ENCODE peak calls at places on chromosomes 3 and 15, in four cellular contexts. I is mesendoderm, U is neural progenitor cell, L is HCT116. P is an unnamed sample. For H3K36me3, the result is how much of the 10 kb centered on the place peaks cover.

GRCh38 chr3:39972508-39972907 is 163.1 kb downstream of the MYRIP start:
- DNase-seq in I (no peak), U (no peak), L (no peak), P (no peak)

GRCh38 chr15:56996746-56997470 is 78.5 kb downstream of the TCF12 start:
- DNase-seq in I (no peak), U (no peak), L (no peak), P (no peak)

GRCh38 chr3:197001106-197001971 is 28.3 kb downstream of the MELTF start:
- DNase-seq in I (no peak), U (no peak), L (no peak), P (no peak)

GRCh38 chr3:186176382-186176990 is 67.6 kb upstream of the ETV5 start:
- DNase-seq in I (no peak), U (no peak), L (no peak), P (no peak)

GRCh38 chr3:141815667-141816066 is 52.5 kb downstream of the GRK7 start:
- DNase-seq in I (no peak), U (no peak), L (no peak), P (no peak)

GRCh38 chr3:50550079-50550736 is 17.3 kb downstream of the C3orf18 start:
- DNase-seq in I (peak), U (peak), L (no peak), P (peak)

GRCh38 chr3:125165189-125165947 is 47.2 kb downstream of the SLC12A8 start:
- DNase-seq in I (peak), U (peak), L (no peak), P (no peak)

GRCh38 chr3:106908181-106908938 is 468.9 kb upstream of the CCDC54 start:
- DNase-seq in I (no peak), U (no peak), L (no peak), P (no peak)

GRCh38 chr3:8438507-8439079 is 63.0 kb upstream of the LMCD1 start:
- DNase-seq in I (no peak), U (no peak), L (no peak), P (no peak)

GRCh38 chr15:43939070-43939469 is 112.3 kb downstream of the WDR76 start:
- DNase-seq in I (no peak), U (no peak), L (peak), P (peak)

GRCh38 chr3:69439683-69440270 is 53.9 kb upstream of the FRMD4B start:
- DNase-seq in I (no peak), U (no peak), L (peak), P (no peak)

GRCh38 chr15:39132071-39132470 is 448.8 kb upstream of the THBS1 start:
- DNase-seq in I (no peak), U (no peak), L (no peak), P (no peak)

GRCh38 chr3:194577985-194578905 is 55.0 kb downstream of the TMEM44 start:
- DNase-seq in I (peak), U (no peak), L (peak), P (no peak)

GRCh38 chr15:33211409-33211808 is 16.9 kb upstream of the FMN1 start:
- DNase-seq in I (no peak), U (no peak), L (no peak), P (peak)

GRCh38 chr15:101017041-101017754 is 98.0 kb downstream of the LRRK1 start:
- DNase-seq in I (peak), U (peak), L (no peak), P (peak)

GRCh38 chr3:136250862-136251460 is 821 bp downstream of the PCCB start:
- DNase-seq in I (peak), U (peak), L (no peak), P (peak)

GRCh38 chr3:159978918-159979703 is 9.5 kb upstream of the IL12A start:
- DNase-seq in I (no peak), U (no peak), L (no peak), P (no peak)

GRCh38 chr3:108091498-108092259 is 848 bp upstream of the CD47 start:
- DNase-seq in I (peak), U (peak), L (no peak), P (peak)

GRCh38 chr15:48414015-48414414 is 82.8 kb downstream of the DUT start:
- DNase-seq in I (no peak), U (no peak), L (no peak), P (no peak)

GRCh38 chr3:121482651-121483050 is 63.1 kb downstream of the POLQ start:
- DNase-seq in I (no peak), U (no peak), L (no peak), P (no peak)

GRCh38 chr3:140719841-140720240 is 42.0 kb downstream of the TRIM42 start:
- DNase-seq in I (no peak), U (no peak), L (no peak), P (no peak)

GRCh38 chr15:40308844-40309189 is 1.1 kb upstream of the PLCB2 start:
- DNase-seq in I (peak), U (no peak), L (no peak), P (no peak)

GRCh38 chr3:41808152-41808551 is 153.8 kb downstream of the ULK4 start:
- DNase-seq in I (no peak), U (no peak), L (no peak), P (no peak)

GRCh38 chr3:142595581-142595950 is 627 bp upstream of the PLS1 start:
- DNase-seq in I (peak), U (no peak), L (peak), P (no peak)

GRCh38 chr15:23532019-23532418 is 33.5 kb upstream of the MKRN3 start:
- DNase-seq in I (no peak), U (no peak), L (no peak), P (no peak)

GRCh38 chr3:65871305-65872141 is 167.2 kb downstream of the MAGI1 start:
- DNase-seq in I (no peak), U (peak), L (no peak), P (peak)

GRCh38 chr3:171454026-171454425 is 6.2 kb downstream of the TNIK start:
- DNase-seq in I (no peak), U (no peak), L (no peak), P (no peak)

GRCh38 chr3:127954642-127955041 is 39.6 kb downstream of the KBTBD12 start:
- DNase-seq in I (no peak), U (no peak), L (no peak), P (no peak)

GRCh38 chr3:159669024-159669476 is 319.6 kb upstream of the IL12A start:
- DNase-seq in I (no peak), U (no peak), L (no peak), P (no peak)

GRCh38 chr3:61632568-61633175 is 71.3 kb downstream of the PTPRG start:
- DNase-seq in I (peak), U (no peak), L (no peak), P (no peak)

GRCh38 chr3:46717447-46718231 is at the start of gene PRSS50:
- DNase-seq in I (peak), U (peak), L (no peak), P (peak)

GRCh38 chr3:151827816-151828215 is 13.9 kb downstream of the AADAC start:
- DNase-seq in I (no peak), U (no peak), L (no peak), P (no peak)

GRCh38 chr15:85583404-85584390 is 203.3 kb downstream of the AKAP13 start:
- DNase-seq in I (no peak), U (peak), L (peak), P (peak)

GRCh38 chr15:39153718-39154117 is 427.2 kb upstream of the THBS1 start:
- DNase-seq in I (no peak), U (no peak), L (no peak), P (peak)

GRCh38 chr3:42505203-42505848 is 2.9 kb downstream of the VIPR1 start:
- DNase-seq in I (no peak), U (no peak), L (no peak), P (peak)

GRCh38 chr3:55143928-55144671 is 216.2 kb upstream of the LRTM1 start:
- DNase-seq in I (no peak), U (no peak), L (no peak), P (no peak)

GRCh38 chr15:48954538-48954937 is 9.2 kb downstream of the SHC4 start:
- DNase-seq in I (peak), U (peak), L (no peak), P (no peak)

GRCh38 chr3:14135581-14135980 is 10.7 kb downstream of the TMEM43 start:
- DNase-seq in I (no peak), U (no peak), L (no peak), P (no peak)
- H3K36me3 ChIP-seq in I (under half), U (under half), L (under half), P (under half)

GRCh38 chr3:111737056-111737711 is 121.9 kb upstream of the PHLDB2 start:
- DNase-seq in I (no peak), U (no peak), L (no peak), P (no peak)

GRCh38 chr3:111738238-111738637 is 120.8 kb upstream of the PHLDB2 start:
- DNase-seq in I (no peak), U (no peak), L (no peak), P (no peak)

GRCh38 chr3:111738790-111739189 is 120.3 kb upstream of the PHLDB2 start:
- DNase-seq in I (no peak), U (no peak), L (no peak), P (no peak)

GRCh38 chr3:111737712-111738097 is 121.4 kb upstream of the PHLDB2 start:
- DNase-seq in I (no peak), U (no peak), L (no peak), P (no peak)

DNA sequence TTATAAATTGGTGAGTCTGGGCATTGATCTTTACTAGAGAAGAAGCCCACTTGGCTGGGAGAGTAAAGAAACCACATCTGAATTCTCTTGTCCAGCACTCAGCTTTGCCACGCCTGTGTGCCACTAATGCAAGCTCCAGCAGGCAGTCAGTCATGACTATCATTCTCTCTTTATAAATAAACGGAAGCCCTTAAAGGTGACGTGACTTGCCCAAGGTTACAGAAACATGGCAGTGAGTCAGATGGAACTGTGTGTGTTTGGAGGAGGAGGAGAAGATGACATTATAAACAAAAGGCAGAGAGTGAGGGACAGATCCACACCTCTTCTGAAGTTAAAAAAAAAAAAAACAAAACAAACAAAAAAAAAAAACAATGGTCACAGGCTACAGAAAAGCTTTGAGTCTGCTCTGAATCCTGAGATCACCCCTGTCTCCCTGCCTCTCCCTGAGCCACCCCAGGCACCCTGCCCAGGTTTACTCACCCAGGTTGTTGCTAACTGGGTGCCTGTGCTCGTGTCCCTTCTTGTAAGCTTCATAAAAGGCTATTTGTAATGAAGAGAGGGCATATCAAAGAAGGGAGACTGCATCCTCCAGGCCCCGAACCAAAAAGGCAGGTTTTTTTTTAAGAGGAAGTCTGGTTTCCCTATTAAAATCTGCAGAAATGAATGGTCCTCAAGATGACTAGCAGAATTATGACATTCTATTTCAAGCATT is 119.7 kb upstream of the PHLDB2 start:
- DNase-seq in I (no peak), U (no peak), L (peak), P (no peak)
- H3K27ac ChIP-seq in I (no peak), U (no peak), L (peak), P (no peak)

GRCh38 chr3:184282941-184283340 is 7.1 kb downstream of the ECE2 start:
- DNase-seq in I (peak), U (no peak), L (no peak), P (no peak)
- H3K9ac ChIP-seq in I (no peak), U (no peak), L (no peak), P (no peak)

GRCh38 chr3:9744162-9744561 is 5.6 kb upstream of the OGG1 start:
- DNase-seq in I (no peak), U (no peak), L (no peak), P (no peak)
- H3K36me3 ChIP-seq in I (under half), U (under half), L (half or more), P (under half)

GRCh38 chr3:53254190-53254809 is 1.5 kb downstream of the TKT start:
- DNase-seq in I (no peak), U (no peak), L (no peak), P (no peak)

GRCh38 chr3:53250453-53250852 is 5.4 kb downstream of the TKT start:
- DNase-seq in I (no peak), U (no peak), L (no peak), P (no peak)

GRCh38 chr3:53252105-53252946 is 3.5 kb downstream of the TKT start:
- DNase-seq in I (peak), U (no peak), L (no peak), P (no peak)

GRCh38 chr3:53253707-53254106 is 2.1 kb downstream of the TKT start:
- DNase-seq in I (no peak), U (no peak), L (no peak), P (no peak)

DNA sequence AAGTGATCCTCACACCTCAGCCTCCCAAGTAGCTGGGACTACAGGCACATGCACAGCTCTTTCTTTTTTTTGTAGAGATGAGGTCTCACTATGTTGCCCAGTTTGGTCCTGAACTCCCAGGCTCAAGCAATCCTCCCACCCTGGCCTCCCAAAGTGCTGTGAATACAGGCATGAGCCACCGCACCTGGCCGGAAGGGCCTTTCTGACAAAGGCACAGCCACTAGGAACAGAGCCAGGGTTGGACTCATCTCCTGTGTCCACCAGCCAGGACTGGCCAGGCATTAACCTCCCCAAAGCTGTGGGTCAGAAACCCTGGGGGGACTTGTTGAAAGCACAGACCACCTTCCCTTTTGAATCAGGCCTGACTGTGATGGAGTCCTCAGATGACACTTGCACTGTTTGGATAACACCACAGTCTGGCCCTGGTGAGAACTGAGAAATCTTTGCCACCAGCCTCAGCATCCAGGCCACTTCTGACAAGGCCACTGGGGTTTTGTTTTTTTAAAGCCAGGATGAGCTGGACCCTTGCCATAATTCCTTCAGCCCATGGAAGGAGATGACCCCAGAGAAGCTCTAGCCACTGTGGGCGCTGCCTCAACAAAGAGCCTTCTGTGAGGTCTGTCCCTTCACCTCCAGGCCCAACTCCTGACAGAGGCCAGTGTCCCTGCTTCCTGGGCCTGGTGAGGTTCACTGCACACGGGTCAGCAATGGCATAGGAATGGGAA is 4.8 kb downstream of the TKT start:
- DNase-seq in I (no peak), U (no peak), L (no peak), P (no peak)
- H3K27ac ChIP-seq in I (no peak), U (no peak), L (no peak), P (no peak)

DNA sequence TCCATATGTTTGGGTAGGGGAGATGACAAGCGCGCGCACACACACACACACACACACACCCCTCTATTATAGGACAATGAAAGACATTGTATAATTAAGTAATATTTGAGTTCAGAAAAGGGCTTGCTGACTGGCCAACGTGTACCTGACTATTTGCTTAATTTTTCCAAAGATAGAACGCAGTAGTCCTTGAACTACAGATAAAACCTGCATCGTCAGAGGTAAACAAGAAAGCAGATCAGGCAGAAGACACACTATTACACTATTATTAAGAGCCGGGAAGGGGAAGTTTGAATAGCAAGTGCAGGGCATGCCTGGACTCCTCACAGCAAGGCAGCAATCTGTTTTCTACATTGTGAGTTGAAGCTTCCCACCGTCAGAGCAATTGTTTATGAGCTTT is 427.6 kb downstream of the GABRG3 start:
- DNase-seq in I (no peak), U (no peak), L (no peak), P (no peak)
- H3K9ac ChIP-seq in I (no peak), U (no peak), L (no peak), P (no peak)

GRCh38 chr3:182261084-182261483 is 532.2 kb upstream of the ATP11B start:
- DNase-seq in I (no peak), U (no peak), L (no peak), P (no peak)
- H3K36me3 ChIP-seq in I (under half), U (under half), L (under half), P (under half)

GRCh38 chr3:123759311-123759710 is 124.8 kb downstream of the MYLK start:
- DNase-seq in I (no peak), U (no peak), L (no peak), P (peak)
- H3K27ac ChIP-seq in I (no peak), U (no peak), L (no peak), P (no peak)